ENCODE peak calls at places on chromosome 12, in nine cellular contexts. H, T, A, L, Z, P, X, W and O are unnamed samples.

GRCh38 chr12:65840793-65841670 is 16.7 kb downstream of the HMGA2 start:
- DNase-seq in P (no peak), L (no peak), H (no peak), X (no peak), W (no peak), T (no peak), A (no peak), Z (no peak), O (no peak)

GRCh38 chr12:75641031-75641780 is 129.8 kb upstream of the KRR1 start:
- DNase-seq in L (peak), X (peak), A (peak), Z (no peak), P (no peak), H (no peak), W (peak), T (no peak), O (peak)

GRCh38 chr12:31228811-31229792 is 96.8 kb downstream of the SINHCAF start:
- DNase-seq in L (no peak), P (peak), Z (peak), X (no peak), H (no peak), A (no peak), T (no peak), W (no peak), O (no peak)

GRCh38 chr12:4450551-4451112 is 5.0 kb upstream of the FGF6 start:
- DNase-seq in T (no peak), X (no peak), H (peak), Z (peak), L (no peak), P (peak), W (no peak), A (no peak), O (peak)

GRCh38 chr12:48810817-48811453 is 7.4 kb upstream of the CACNB3 start:
- DNase-seq in P (no peak), X (no peak), H (no peak), Z (no peak), W (no peak), A (no peak), T (no peak), L (peak), O (no peak)

GRCh38 chr12:55675671-55676070 is 32.0 kb downstream of the ITGA7 start:
- DNase-seq in T (no peak), P (no peak), H (no peak), A (no peak), W (no peak), X (no peak), Z (no peak), L (no peak), O (no peak)

GRCh38 chr12:95646781-95647184 is 95.5 kb upstream of the USP44 start:
- DNase-seq in P (no peak), H (no peak), L (peak), Z (no peak), X (no peak), A (no peak), T (no peak), W (no peak), O (no peak)

GRCh38 chr12:114215766-114216165 is 190.2 kb downstream of the TBX5 start:
- DNase-seq in P (no peak), T (no peak), W (no peak), L (no peak), H (no peak), A (no peak), X (no peak), Z (no peak), O (no peak)

GRCh38 chr12:71626768-71627167 is 36.9 kb downstream of the ZFC3H1 start:
- DNase-seq in H (no peak), P (no peak), Z (no peak), T (no peak), X (no peak), L (peak), A (no peak), W (no peak), O (no peak)

GRCh38 chr12:102298022-102298421 is 100.4 kb upstream of the PMCH start:
- DNase-seq in H (no peak), A (no peak), T (no peak), Z (no peak), P (no peak), L (peak), W (no peak), X (no peak), O (no peak)

GRCh38 chr12:68878283-68878682 is 54.7 kb downstream of the CPM start:
- DNase-seq in Z (no peak), P (no peak), T (no peak), L (no peak), W (no peak), X (no peak), H (no peak), A (no peak), O (no peak)

GRCh38 chr12:15265868-15266267 is 44.7 kb upstream of the RERG start:
- DNase-seq in H (no peak), W (no peak), L (no peak), P (no peak), T (no peak), A (no peak), X (no peak), Z (no peak), O (no peak)

GRCh38 chr12:55703976-55704761 is 3.5 kb downstream of the ITGA7 start:
- DNase-seq in L (no peak), P (peak), H (no peak), A (no peak), W (no peak), X (no peak), Z (no peak), T (no peak), O (no peak)

GRCh38 chr12:56991319-56991906 is 14.9 kb downstream of the ZBTB39 start:
- DNase-seq in X (no peak), Z (peak), W (no peak), H (no peak), T (no peak), L (no peak), A (no peak), P (peak), O (no peak)

GRCh38 chr12:6330192-6330591 is 11.7 kb downstream of the TNFRSF1A start:
- DNase-seq in L (no peak), X (no peak), T (peak), A (no peak), H (no peak), W (peak), Z (no peak), P (no peak), O (peak)

GRCh38 chr12:95740751-95741150 is 49.8 kb downstream of the NTN4 start:
- DNase-seq in W (no peak), L (no peak), Z (no peak), X (no peak), P (no peak), T (no peak), H (no peak), A (no peak), O (peak)

GRCh38 chr12:62840311-62840710 is 94.6 kb downstream of the PPM1H start:
- DNase-seq in Z (no peak), A (no peak), L (peak), W (no peak), P (no peak), T (no peak), H (no peak), X (no peak), O (no peak)

GRCh38 chr12:62843714-62844113 is 91.2 kb downstream of the PPM1H start:
- DNase-seq in H (no peak), T (no peak), P (no peak), W (no peak), X (no peak), L (no peak), Z (no peak), A (no peak), O (no peak)

GRCh38 chr12:62840806-62841205 is 94.1 kb downstream of the PPM1H start:
- DNase-seq in Z (no peak), A (no peak), H (no peak), W (no peak), T (no peak), P (no peak), L (no peak), X (no peak), O (no peak)

GRCh38 chr12:62839869-62840268 is 95.1 kb downstream of the PPM1H start:
- DNase-seq in Z (no peak), X (no peak), L (no peak), W (no peak), A (no peak), P (no peak), T (no peak), H (no peak), O (no peak)

GRCh38 chr12:62841841-62842240 is 93.1 kb downstream of the PPM1H start:
- DNase-seq in T (no peak), A (no peak), P (peak), X (no peak), W (no peak), Z (no peak), H (no peak), L (no peak), O (no peak)
- H3K27ac ChIP-seq in T (no peak), A (no peak), P (peak), X (no peak), W (no peak), Z (no peak), H (no peak), L (no peak), O (no peak)

GRCh38 chr12:109165599-109165998 is 49.2 kb downstream of the ACACB start:
- DNase-seq in H (no peak), L (peak), Z (no peak), P (no peak), X (no peak), W (no peak), T (no peak), A (no peak), O (no peak)

GRCh38 chr12:109160873-109161272 is 44.5 kb downstream of the ACACB start:
- DNase-seq in W (no peak), T (no peak), P (no peak), L (no peak), A (no peak), X (no peak), Z (no peak), H (no peak), O (no peak)

GRCh38 chr12:109163150-109163549 is 46.8 kb downstream of the ACACB start:
- DNase-seq in T (no peak), Z (no peak), L (no peak), P (no peak), H (no peak), W (no peak), X (no peak), A (no peak), O (no peak)

GRCh38 chr12:109160433-109160832 is 44.0 kb downstream of the ACACB start:
- DNase-seq in W (no peak), A (no peak), H (peak), P (peak), L (no peak), T (no peak), Z (no peak), X (no peak), O (no peak)

DNA sequence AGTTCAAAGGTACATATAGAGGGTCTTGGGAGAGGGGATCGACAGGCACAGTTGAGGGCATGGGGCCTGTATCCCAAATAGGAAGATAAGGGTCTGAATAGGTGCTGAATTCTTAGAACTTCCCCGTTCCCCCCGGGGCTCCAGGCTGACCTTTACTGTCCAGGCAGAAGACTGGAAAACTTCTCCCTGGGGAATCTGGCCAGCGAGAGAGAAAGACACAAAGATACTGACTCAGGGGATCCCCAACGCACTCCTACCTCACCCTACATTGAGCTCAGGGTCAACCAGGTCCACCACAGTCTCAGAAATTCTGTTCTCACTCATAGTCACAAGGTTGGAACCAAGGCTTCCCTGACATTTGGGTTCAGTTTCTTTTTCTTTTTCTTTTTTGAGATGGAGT is 46.2 kb downstream of the ACACB start:
- DNase-seq in X (no peak), H (no peak), W (no peak), T (no peak), P (no peak), Z (no peak), A (no peak), L (no peak), O (no peak)
- H3K27ac ChIP-seq in X (no peak), H (no peak), W (no peak), T (no peak), P (peak), Z (peak), A (no peak), L (no peak), O (no peak)

GRCh38 chr12:92942905-92943304 is 13.8 kb upstream of the EEA1 start:
- DNase-seq in W (no peak), H (no peak), T (no peak), Z (no peak), X (no peak), L (peak), P (no peak), A (no peak), O (no peak)

GRCh38 chr12:92949466-92949865 is 20.4 kb upstream of the EEA1 start:
- DNase-seq in T (no peak), H (no peak), Z (no peak), W (no peak), A (no peak), P (no peak), L (no peak), X (no peak), O (no peak)

GRCh38 chr12:92943482-92944250 is 14.6 kb upstream of the EEA1 start:
- DNase-seq in A (no peak), P (no peak), T (no peak), Z (no peak), W (no peak), L (peak), H (no peak), X (no peak), O (peak)

GRCh38 chr12:92947589-92948215 is 18.6 kb upstream of the EEA1 start:
- DNase-seq in H (no peak), T (no peak), W (no peak), Z (no peak), A (no peak), P (no peak), L (no peak), X (no peak), O (no peak)

DNA sequence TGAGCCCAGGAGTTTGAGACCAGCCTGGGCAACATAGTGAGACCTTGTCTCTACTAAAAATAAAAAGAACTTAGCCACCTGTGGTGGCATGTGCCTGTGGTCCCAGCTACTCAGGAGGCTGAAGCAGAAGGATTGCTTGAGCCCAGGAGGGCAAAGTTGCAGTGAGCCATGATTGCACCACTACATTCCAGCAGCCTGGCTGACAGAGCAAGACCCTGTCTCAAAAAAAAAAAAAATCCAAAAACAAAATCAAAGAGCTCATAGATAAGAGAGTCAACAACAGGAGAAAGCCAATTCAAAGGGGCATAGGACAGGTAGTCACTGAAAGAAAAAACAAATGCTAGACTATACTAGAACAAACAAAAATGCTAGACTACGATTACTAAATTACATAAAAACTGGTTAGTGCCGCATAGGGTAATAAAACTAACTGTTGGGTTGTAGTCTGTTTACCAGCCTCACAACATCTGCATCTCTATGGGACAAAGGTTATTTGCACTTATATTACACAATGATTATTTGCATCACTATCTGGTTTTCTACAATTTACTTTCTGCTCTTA is 16.6 kb upstream of the EEA1 start:
- DNase-seq in W (no peak), L (no peak), A (no peak), X (no peak), P (no peak), H (no peak), T (no peak), Z (no peak), O (no peak)
- H3K27ac ChIP-seq in W (no peak), L (no peak), A (no peak), X (no peak), P (no peak), H (no peak), T (no peak), Z (no peak), O (no peak)

DNA sequence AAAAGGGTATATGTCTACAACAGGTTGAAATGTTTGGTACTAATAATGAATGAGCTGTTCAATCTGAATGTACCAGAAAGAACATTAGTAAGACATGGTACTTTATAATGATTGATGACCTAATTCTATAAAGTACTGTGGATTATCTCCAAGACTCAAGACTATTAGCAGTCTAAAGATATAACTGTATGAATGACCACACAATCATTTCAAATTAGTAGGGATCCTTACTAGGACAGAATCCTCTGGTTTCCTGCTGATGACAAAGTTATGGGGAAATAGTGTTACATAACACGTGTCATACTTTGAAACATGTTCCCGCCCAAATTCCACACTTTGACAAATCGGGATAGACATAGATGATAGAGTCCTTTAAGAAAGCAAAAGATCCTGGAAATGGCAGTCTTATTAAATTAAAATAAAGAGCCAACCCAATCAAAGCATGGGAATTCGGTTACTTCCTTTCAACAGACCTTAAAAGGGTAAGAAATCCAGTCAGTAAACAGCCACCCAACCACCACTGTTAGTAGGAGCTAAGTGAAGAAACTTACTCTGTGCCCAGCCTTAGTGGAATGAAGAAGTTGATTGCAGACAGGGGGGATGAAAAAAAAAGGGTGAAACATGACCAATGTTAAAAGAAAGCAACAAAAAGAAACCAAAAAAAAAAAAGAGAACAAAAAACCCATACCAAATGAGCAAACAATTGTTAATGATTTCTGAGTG is 2.8 kb downstream of the VPS29 start:
- DNase-seq in L (peak), W (no peak), H (no peak), T (no peak), X (no peak), Z (no peak), A (no peak), P (no peak), O (no peak)
- H3K27ac ChIP-seq in L (peak), W (no peak), H (no peak), T (no peak), X (no peak), Z (peak), A (no peak), P (no peak), O (peak)

DNA sequence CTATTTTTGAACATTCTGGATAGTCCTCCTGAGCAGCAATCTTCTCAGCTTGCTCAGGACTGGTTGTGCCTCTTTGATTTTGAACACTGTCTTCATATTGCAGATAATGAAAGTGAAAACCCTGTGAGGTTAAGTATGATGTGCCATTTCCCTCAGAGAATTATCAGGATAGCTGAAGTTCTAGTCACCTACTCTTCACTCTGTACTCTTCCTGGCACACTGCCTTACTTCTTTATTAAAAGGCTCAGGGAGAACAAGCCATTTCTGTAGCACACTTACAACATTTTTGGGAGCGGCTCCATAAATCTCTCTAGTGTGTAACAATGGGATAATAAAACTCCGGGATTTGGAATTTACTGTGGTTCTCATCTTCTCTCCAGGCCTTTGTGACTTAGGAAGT is 53.3 kb upstream of the LDHB start:
- DNase-seq in T (no peak), X (no peak), Z (no peak), H (no peak), A (no peak), L (peak), W (no peak), P (no peak), O (no peak)
- H3K27ac ChIP-seq in T (no peak), X (no peak), Z (no peak), H (no peak), A (no peak), L (peak), W (no peak), P (peak), O (no peak)

DNA sequence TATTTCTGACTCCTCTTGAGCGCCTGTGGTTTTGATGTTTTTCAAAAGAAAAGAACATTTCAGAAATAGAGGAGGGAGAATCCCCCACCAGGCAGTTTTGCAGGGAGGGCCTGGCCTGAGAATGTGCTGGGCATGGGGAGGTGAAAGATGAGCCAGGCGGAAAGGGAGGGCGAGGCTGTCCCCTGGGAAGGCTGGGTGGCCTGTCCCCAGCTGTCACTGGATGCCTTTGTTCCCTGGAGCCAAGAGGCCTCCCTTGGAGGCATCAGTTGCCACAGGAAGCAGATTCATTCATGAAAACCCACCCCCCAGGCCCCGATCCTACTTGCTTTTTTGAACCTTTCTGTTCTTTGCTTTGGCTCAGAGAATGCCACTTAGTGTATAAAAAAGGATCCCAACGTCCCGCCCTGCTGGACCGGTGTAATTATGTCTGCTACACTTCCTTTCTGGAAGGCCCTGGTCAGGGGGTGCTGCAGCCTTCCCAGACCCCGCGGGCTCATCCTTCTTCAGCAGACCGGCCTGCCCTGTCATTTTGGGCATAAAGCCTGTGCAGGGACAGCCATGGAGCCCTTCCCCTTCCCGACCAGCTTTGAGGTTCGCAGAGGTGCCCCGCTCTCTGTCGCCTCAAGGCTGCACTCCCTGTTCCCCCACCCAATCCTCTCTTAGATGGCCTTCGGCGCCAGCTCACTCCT is 220.3 kb downstream of the SLC41A2 start:
- DNase-seq in H (no peak), Z (no peak), P (no peak), T (no peak), X (no peak), A (no peak), L (no peak), W (no peak), O (no peak)
- H3K27ac ChIP-seq in H (no peak), Z (no peak), P (no peak), T (no peak), X (no peak), A (no peak), L (no peak), W (no peak), O (no peak)

DNA sequence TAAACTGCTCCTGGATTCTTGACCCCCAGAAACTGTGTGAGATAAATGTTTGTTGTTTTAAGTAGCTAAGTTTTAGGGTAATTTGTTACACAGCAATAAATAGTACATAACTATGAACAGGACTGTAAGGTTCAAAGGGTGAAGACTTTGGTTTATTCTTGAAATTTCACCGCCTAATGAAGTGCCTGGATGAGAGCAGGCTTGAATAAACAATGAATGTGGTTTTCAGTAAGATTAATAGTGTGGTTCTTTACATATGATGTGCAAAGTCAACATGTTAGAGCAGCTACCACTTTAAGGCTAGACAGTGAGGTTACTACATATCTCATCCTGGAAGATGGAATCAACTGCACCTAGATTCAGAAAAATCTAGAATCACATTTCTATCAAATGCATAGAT is 145.2 kb upstream of the BTG1 start:
- DNase-seq in L (no peak), A (no peak), H (no peak), W (no peak), T (no peak), P (no peak), X (no peak), Z (no peak), O (no peak)
- H3K27ac ChIP-seq in L (peak), A (no peak), H (no peak), W (no peak), T (no peak), P (no peak), X (no peak), Z (no peak), O (no peak)